ENCODE peak calls at places on chromosomes 16 and 17, in eight cellular contexts. P is DMS 273 treated with DMSO at 0.1 percent for 48 hours; J is Right ventricle myocardium superior; R is CD4-positive, alpha-beta memory T cell; A is cardiac fibroblast; B is left ventricle myocardium superior; D is activated T-cell treated with anti-CD3 and anti-CD28 coated beads, Interleukin-2, amount 50 U/mL, for 72 hours; X is NCI-H2029. F is an unnamed sample.

GRCh38 chr16:52456368-52456767 is 90.6 kb downstream of the TOX3 start:
- DNase-seq in P (no peak), J (no peak), R (no peak), A (no peak), B (no peak), D (no peak), X (no peak), F (no peak)

GRCh38 chr17:47829870-47830269 is 1.5 kb downstream of the MRPL10 start:
- DNase-seq in P (no peak), J (no peak), R (peak; percentile 81), A (no peak), B (no peak), D (no peak), X (no peak), F (no peak)

GRCh38 chr17:71709974-71710373 is 410.8 kb upstream of the SOX9 start:
- DNase-seq in P (no peak), J (no peak), R (no peak), A (no peak), B (no peak), D (no peak), X (no peak), F (peak; percentile 81)

GRCh38 chr17:77458202-77459017 is 317.6 kb downstream of the SEC14L1 start:
- DNase-seq in P (no peak), J (no peak), R (no peak), A (no peak), B (no peak), D (peak; percentile 59), X (no peak), F (no peak)

GRCh38 chr16:19136549-19137196 is 22.9 kb downstream of the ITPRIPL2 start:
- DNase-seq in P (no peak), J (no peak), R (no peak), A (peak; percentile 17), B (no peak), D (no peak), X (no peak), F (no peak)

GRCh38 chr16:89268987-89269735 is 51.7 kb downstream of the ZNF778 start:
- DNase-seq in P (no peak), J (peak; percentile 43), R (no peak), A (peak; percentile 70), B (peak; percentile 18), D (no peak), X (no peak), F (peak; percentile 50)

GRCh38 chr16:56964243-56965148 is 2.7 kb downstream of the CETP start:
- DNase-seq in P (no peak), J (peak; percentile 95), R (peak; percentile 92), A (peak; percentile 85), B (peak; percentile 94), D (peak; percentile 96), X (peak; percentile 10), F (peak; percentile 93)

GRCh38 chr17:50468120-50469004 is at the start of gene CHAD:
- DNase-seq in P (no peak), J (no peak), R (no peak), A (no peak), B (no peak), D (no peak), X (no peak), F (peak; percentile 32)

GRCh38 chr17:65123757-65124675 is 13.2 kb upstream of the RGS9 start:
- DNase-seq in P (no peak), J (no peak), R (no peak), A (peak; percentile 46), B (no peak), D (no peak), X (no peak), F (peak; percentile 51)

GRCh38 chr16:181668-182021 is 1.4 kb downstream of the HBQ1 start:
- DNase-seq in P (no peak), J (no peak), R (no peak), A (peak; percentile 11), B (no peak), D (no peak), X (no peak), F (no peak)

GRCh38 chr17:78104540-78104941 is 24.0 kb downstream of the TMC6 start:
- DNase-seq in P (no peak), J (no peak), R (no peak), A (no peak), B (no peak), D (no peak), X (no peak), F (no peak)

GRCh38 chr16:50430076-50430475 is 61.3 kb upstream of the BRD7 start:
- DNase-seq in P (no peak), J (no peak), R (no peak), A (no peak), B (no peak), D (no peak), X (no peak), F (no peak)

GRCh38 chr16:56608876-56609462 is 585 bp downstream of the MT2A start:
- DNase-seq in P (no peak), J (no peak), R (no peak), A (peak; percentile 14), B (peak; percentile 35), D (peak; percentile 42), X (no peak), F (peak; percentile 47)

GRCh38 chr16:50653633-50654524 is 27.2 kb downstream of the SNX20 start:
- DNase-seq in P (no peak), J (no peak), R (no peak), A (no peak), B (no peak), D (no peak), X (no peak), F (peak; percentile 7)

GRCh38 chr17:31926100-31926729 is 10.6 kb upstream of the SUZ12 start:
- DNase-seq in P (no peak), J (no peak), R (no peak), A (no peak), B (no peak), D (peak; percentile 53), X (no peak), F (no peak)

GRCh38 chr17:2175294-2175628 is 120.4 kb downstream of the HIC1 start:
- DNase-seq in P (no peak), J (no peak), R (no peak), A (no peak), B (no peak), D (no peak), X (no peak), F (no peak)

GRCh38 chr16:30063893-30064745 is 1.4 kb upstream of the ALDOA start:
- DNase-seq in P (peak; percentile 67), J (peak; percentile 89), R (peak; percentile 65), A (peak; percentile 57), B (peak; percentile 88), D (peak; percentile 81), X (peak; percentile 61), F (peak; percentile 70)

GRCh38 chr16:102060-102855 is 24.2 kb downstream of the MPG start:
- DNase-seq in P (no peak), J (peak; percentile 81), R (no peak), A (peak; percentile 90), B (peak; percentile 80), D (no peak), X (no peak), F (no peak)

GRCh38 chr16:85457366-85457765 is 155.8 kb upstream of the GSE1 start:
- DNase-seq in P (no peak), J (no peak), R (no peak), A (no peak), B (no peak), D (no peak), X (no peak), F (no peak)

GRCh38 chr16:86663691-86664517 is 85.6 kb downstream of the FOXL1 start:
- DNase-seq in P (no peak), J (no peak), R (no peak), A (peak; percentile 71), B (no peak), D (peak; percentile 53), X (no peak), F (peak; percentile 85)

GRCh38 chr16:87464691-87465300 is 28.0 kb downstream of the ZCCHC14 start:
- DNase-seq in P (no peak), J (peak; percentile 81), R (no peak), A (peak; percentile 95), B (peak; percentile 73), D (peak; percentile 73), X (no peak), F (peak; percentile 97)

F was measured in foreskin fibroblast.